ENCODE peak calls at places on chromosomes 6 and 20, in five cellular contexts. T is endothelial cell of umbilical vein, K is iPS DF 6.9, U is colonic mucosa, R is fibroblast of lung. G is an unnamed sample. For H3K36me3 and H3K27me3, the result is how much of the 10 kb centered on the place peaks cover.

GRCh38 chr20:25643735-25644134 is 19.9 kb upstream of the NANP start:
- DNase-seq in U (no peak), R (no peak), K (no peak), T (no peak), G (no peak)

GRCh38 chr6:35451354-35452185 is 568 bp upstream of the FANCE start:
- DNase-seq in K (no peak), R (no peak), T (peak), U (no peak), G (no peak)

GRCh38 chr6:112222111-112222726 is 32.1 kb downstream of the LAMA4 start:
- DNase-seq in U (no peak), T (no peak), K (no peak), R (peak), G (no peak)

GRCh38 chr6:139356924-139357323 is 17.5 kb downstream of the CITED2 start:
- DNase-seq in T (no peak), K (no peak), R (no peak), U (no peak), G (no peak)

GRCh38 chr6:139376604-139377218 is 2.3 kb upstream of the CITED2 start:
- DNase-seq in K (no peak), T (peak), U (peak), R (peak), G (no peak)

GRCh38 chr6:43990275-43990626 is 137.0 kb downstream of the MRPL14 start:
- DNase-seq in R (peak), K (no peak), T (no peak), U (peak), G (no peak)

GRCh38 chr6:158285321-158285960 is 26.8 kb upstream of the TULP4 start:
- DNase-seq in U (no peak), K (no peak), R (peak), T (peak), G (no peak)

GRCh38 chr6:68559052-68559451 is 76.0 kb upstream of the ADGRB3 start:
- DNase-seq in R (peak), U (no peak), T (no peak), K (no peak), G (no peak)

GRCh38 chr6:41228616-41229015 is 467 bp downstream of the TREML4 start:
- DNase-seq in T (no peak), K (no peak), R (no peak), U (no peak), G (no peak)

GRCh38 chr6:150894191-150894744 is 28.8 kb downstream of the MTHFD1L start:
- DNase-seq in R (no peak), U (no peak), T (no peak), K (no peak), G (no peak)

GRCh38 chr20:37394543-37395410 is 48.8 kb downstream of the SRC start:
- DNase-seq in K (no peak), T (no peak), U (no peak), R (no peak), G (no peak)

GRCh38 chr20:48025061-48025515 is 239.8 kb upstream of the SULF2 start:
- DNase-seq in U (no peak), T (no peak), K (peak), R (peak), G (no peak)

GRCh38 chr6:167547751-167548150 is 222.9 kb downstream of the TTLL2 start:
- DNase-seq in K (no peak), R (peak), U (no peak), T (peak), G (no peak)

GRCh38 chr6:113376847-113377165 is 480.3 kb upstream of the MARCKS start:
- DNase-seq in R (no peak), T (no peak), K (no peak), U (no peak), G (no peak)

GRCh38 chr6:66772785-66773184 is 1065.8 kb upstream of the EYS start:
- DNase-seq in K (no peak), T (no peak), U (no peak), R (peak), G (no peak)

GRCh38 chr6:52840763-52841585 is at the start of gene GSTA5:
- DNase-seq in K (no peak), U (no peak), R (no peak), T (no peak), G (no peak)

GRCh38 chr6:148599967-148600426 is 146.8 kb upstream of the UST start:
- DNase-seq in T (no peak), R (no peak), U (no peak), K (peak), G (no peak)

GRCh38 chr6:108288742-108289141 is 6.1 kb upstream of the AFG1L start:
- DNase-seq in T (no peak), R (no peak), U (no peak), K (no peak), G (no peak)

GRCh38 chr6:127518710-127519468 is at the start of gene MTCL3:
- DNase-seq in K (peak), R (peak), U (no peak), T (no peak), G (no peak)

GRCh38 chr20:48685300-48685699 is 142.5 kb downstream of the PREX1 start:
- DNase-seq in T (no peak), K (no peak), U (no peak), R (no peak), G (no peak)

GRCh38 chr6:158047120-158047518 is 65.5 kb downstream of the SYNJ2 start:
- DNase-seq in U (no peak), R (no peak), K (no peak), T (no peak), G (no peak)

GRCh38 chr6:20564777-20565176 is 30.5 kb downstream of the CDKAL1 start:
- DNase-seq in K (no peak), U (no peak), R (no peak), T (peak), G (no peak)

GRCh38 chr6:2731281-2731909 is 19.3 kb downstream of the MYLK4 start:
- DNase-seq in R (no peak), U (no peak), T (no peak), K (no peak), G (no peak)

GRCh38 chr6:1326535-1327121 is 14.7 kb downstream of the FOXQ1 start:
- DNase-seq in R (peak), K (no peak), T (no peak), U (no peak), G (no peak)

GRCh38 chr6:11223296-11223695 is 9.2 kb downstream of the NEDD9 start:
- DNase-seq in U (no peak), K (no peak), R (no peak), T (peak), G (no peak)
- H3K27ac ChIP-seq in U (no peak), K (no peak), R (no peak), T (peak), G (no peak)

GRCh38 chr6:130069471-130069870 is 51.1 kb downstream of the L3MBTL3 start:
- DNase-seq in T (no peak), R (no peak), K (no peak), U (no peak), G (no peak)
- H3K36me3 ChIP-seq in T (under half), R (under half), K (under half), U (under half), G (under half)

DNA sequence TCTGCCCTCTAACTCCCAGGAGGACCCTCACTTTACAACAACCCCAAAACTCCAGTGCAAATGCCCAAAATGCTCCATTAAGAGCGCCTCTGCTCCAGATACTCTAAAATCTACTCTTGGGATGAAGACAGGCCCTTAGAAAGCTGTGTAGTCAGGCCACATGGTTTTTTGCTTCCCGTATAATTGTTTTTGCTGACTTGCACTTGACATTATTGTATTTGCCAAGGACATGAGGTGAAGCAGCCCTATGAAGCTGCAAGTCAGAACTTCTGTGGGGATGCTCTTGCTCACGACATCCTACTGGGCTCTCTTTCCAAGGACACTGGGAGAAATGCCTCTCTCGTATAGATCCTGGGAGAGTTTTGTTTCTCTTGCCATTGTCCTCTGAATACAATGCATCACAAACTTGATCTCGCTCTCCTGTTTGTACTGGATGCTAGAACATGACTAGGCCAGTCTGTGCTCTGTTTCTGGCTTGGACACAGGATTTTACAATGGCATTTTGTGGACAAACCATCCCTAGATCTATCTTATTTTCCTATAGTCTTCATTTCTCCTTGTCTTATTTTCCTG is 177.2 kb upstream of the DTNBP1 start:
- DNase-seq in T (no peak), U (no peak), R (no peak), K (no peak), G (no peak)
- H3K27me3 ChIP-seq in T (under half), U (under half), R (under half), K (under half), G (under half)

DNA sequence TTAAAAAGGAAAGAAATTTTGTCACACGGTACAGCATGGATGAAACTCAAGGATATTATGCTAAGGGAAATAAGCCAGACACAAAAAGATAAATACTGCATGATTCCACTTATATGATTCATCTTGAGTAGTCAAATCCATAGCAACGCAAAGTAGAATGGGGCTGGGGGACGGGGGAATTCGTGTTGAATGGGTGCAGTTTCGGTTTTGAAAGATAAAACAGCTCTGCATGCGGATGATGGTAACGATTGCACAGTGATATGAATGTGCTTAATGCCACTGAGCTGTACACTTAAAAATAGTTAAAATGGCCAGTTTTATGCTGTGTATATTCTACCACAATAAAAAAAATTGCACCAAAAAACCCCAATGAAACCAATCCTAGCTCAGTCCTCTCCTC is 52.9 kb upstream of the SIRPA start:
- DNase-seq in K (no peak), R (no peak), U (no peak), T (no peak), G (no peak)
- H3K27ac ChIP-seq in K (no peak), R (no peak), U (no peak), T (no peak), G (no peak)

DNA sequence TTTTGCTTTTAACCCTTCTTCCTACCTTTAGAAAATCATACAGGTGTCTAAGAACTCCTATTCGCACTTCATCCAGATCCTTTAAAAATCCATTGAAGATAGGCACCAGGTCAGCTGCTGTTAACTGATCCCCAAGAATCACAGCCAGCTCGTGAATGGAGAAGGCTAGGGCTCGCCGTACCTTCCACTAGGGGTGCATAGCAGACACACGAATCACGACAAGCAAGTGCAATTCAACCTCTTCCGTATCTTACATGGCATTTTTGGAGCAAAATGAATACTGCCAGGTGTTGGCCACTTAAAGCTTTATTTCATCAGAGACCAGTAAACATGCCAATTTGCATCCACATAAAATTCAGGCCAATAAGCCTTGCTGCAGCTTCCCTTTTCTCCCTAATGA is 10.8 kb upstream of the ANKRD60 start:
- DNase-seq in T (no peak), R (no peak), K (no peak), U (no peak), G (no peak)
- H3K36me3 ChIP-seq in T (under half), R (under half), K (under half), U (under half), G (under half)